ENCODE peak calls at places on chromosomes 11 and 22, in five cellular contexts. Q is A549, F is HepG2, X is GM12878, G is H1. B is an unnamed sample.

GRCh38 chr22:38175206-38176118 is 6.2 kb downstream of the PLA2G6 start:
- DNase-seq in Q (no peak), F (no peak), X (no peak), G (no peak), B (no peak)

GRCh38 chr22:49657275-49657973 is 170.2 kb downstream of the BRD1 start:
- DNase-seq in Q (no peak), F (no peak), X (peak), G (no peak), B (peak)

GRCh38 chr11:35337136-35337918 is 82.0 kb downstream of the SLC1A2 start:
- DNase-seq in Q (peak), F (peak), X (no peak), G (no peak), B (peak)

GRCh38 chr11:100576044-100577021 is 110.8 kb upstream of the ARHGAP42 start:
- DNase-seq in Q (peak), F (peak), X (peak), G (no peak), B (peak)

GRCh38 chr22:43477151-43477725 is 65.4 kb downstream of the MPPED1 start:
- DNase-seq in Q (no peak), F (no peak), X (no peak), G (no peak), B (no peak)

GRCh38 chr11:65071907-65072630 is 11.8 kb downstream of the CDCA5 start:
- DNase-seq in Q (no peak), F (no peak), X (no peak), G (no peak), B (no peak)

GRCh38 chr22:35376728-35377472 is 4.0 kb upstream of the HMOX1 start:
- DNase-seq in Q (peak), F (peak), X (peak), G (peak), B (peak)

GRCh38 chr11:5405173-5405572 is 16.7 kb upstream of the OR51Q1 start:
- DNase-seq in Q (no peak), F (no peak), X (no peak), G (no peak), B (no peak)

GRCh38 chr11:91248199-91248807 is 976.3 kb upstream of the FAT3 start:
- DNase-seq in Q (peak), F (peak), X (no peak), G (no peak), B (no peak)

GRCh38 chr11:27040302-27041115 is at the start of gene BBOX1:
- DNase-seq in Q (no peak), F (no peak), X (no peak), G (no peak), B (no peak)

GRCh38 chr11:22130462-22131053 is 62.3 kb upstream of the ANO5 start:
- DNase-seq in Q (no peak), F (no peak), X (no peak), G (no peak), B (no peak)

GRCh38 chr22:36332623-36333331 is 55.0 kb downstream of the MYH9 start:
- DNase-seq in Q (no peak), F (no peak), X (peak), G (no peak), B (no peak)

GRCh38 chr11:16801288-16801980 is 63.0 kb downstream of the C11orf58 start:
- DNase-seq in Q (no peak), F (no peak), X (no peak), G (no peak), B (no peak)

GRCh38 chr11:70608568-70609314 is 210.4 kb downstream of the CTTN start:
- DNase-seq in Q (no peak), F (no peak), X (no peak), G (no peak), B (no peak)

GRCh38 chr11:125443767-125444311 is 52.2 kb downstream of the FEZ1 start:
- DNase-seq in Q (no peak), F (no peak), X (no peak), G (no peak), B (no peak)

GRCh38 chr22:37676691-37677627 is 1.5 kb downstream of the LGALS1 start:
- DNase-seq in Q (no peak), F (peak), X (no peak), G (peak), B (peak)

GRCh38 chr11:69636512-69636866 is 4.5 kb upstream of the CCND1 start:
- DNase-seq in Q (peak), F (no peak), X (no peak), G (peak), B (no peak)

GRCh38 chr22:46996595-46997310 is 234.3 kb downstream of the TBC1D22A start:
- DNase-seq in Q (peak), F (peak), X (no peak), G (no peak), B (no peak)

GRCh38 chr22:19148417-19149046 is 1.6 kb downstream of the GSC2 start:
- DNase-seq in Q (no peak), F (no peak), X (no peak), G (no peak), B (no peak)

GRCh38 chr11:18455686-18456372 is at the start of gene LDHAL6A:
- DNase-seq in Q (no peak), F (no peak), X (no peak), G (no peak), B (peak)

GRCh38 chr11:19929655-19930054 is 217.0 kb downstream of the NAV2 start:
- DNase-seq in Q (no peak), F (no peak), X (no peak), G (no peak), B (no peak)

GRCh38 chr11:65401073-65401802 is 14.8 kb downstream of the FRMD8 start:
- DNase-seq in Q (no peak), F (no peak), X (no peak), G (no peak), B (no peak)

GRCh38 chr22:37045958-37046357 is 5.6 kb upstream of the KCTD17 start:
- DNase-seq in Q (peak), F (no peak), X (no peak), G (no peak), B (peak)

GRCh38 chr22:47355776-47356432 is 593.5 kb downstream of the TBC1D22A start:
- DNase-seq in Q (no peak), F (no peak), X (no peak), G (no peak), B (no peak)

GRCh38 chr11:81394324-81394723 is 1339.3 kb downstream of the FAM181B start:
- DNase-seq in Q (no peak), F (no peak), X (no peak), G (no peak), B (no peak)

GRCh38 chr11:19646308-19646707 is 66.3 kb upstream of the NAV2 start:
- DNase-seq in Q (no peak), F (no peak), X (no peak), G (no peak), B (no peak)

GRCh38 chr11:73972620-73973449 is 9.8 kb downstream of the UCP2 start:
- DNase-seq in Q (no peak), F (no peak), X (no peak), G (no peak), B (no peak)

GRCh38 chr22:44572414-44573207 is 74.6 kb upstream of the RTL6 start:
- DNase-seq in Q (no peak), F (no peak), X (no peak), G (no peak), B (no peak)

GRCh38 chr11:33490842-33491370 is 209.7 kb downstream of the C11orf91 start:
- DNase-seq in Q (no peak), F (no peak), X (no peak), G (no peak), B (no peak)

GRCh38 chr22:37739611-37740049 is 42.8 kb downstream of the TRIOBP start:
- DNase-seq in Q (no peak), F (no peak), X (no peak), G (no peak), B (no peak)

GRCh38 chr11:34358258-34358665 is 452 bp upstream of the ABTB2 start:
- DNase-seq in Q (peak), F (peak), X (no peak), G (no peak), B (peak)

GRCh38 chr11:106497321-106497720 is 419.9 kb downstream of the AASDHPPT start:
- DNase-seq in Q (no peak), F (no peak), X (no peak), G (no peak), B (no peak)

GRCh38 chr11:106493751-106494150 is 416.3 kb downstream of the AASDHPPT start:
- DNase-seq in Q (no peak), F (peak), X (no peak), G (no peak), B (no peak)

GRCh38 chr11:106491751-106492150 is 414.3 kb downstream of the AASDHPPT start:
- DNase-seq in Q (no peak), F (no peak), X (no peak), G (no peak), B (no peak)

GRCh38 chr11:106495046-106495445 is 417.6 kb downstream of the AASDHPPT start:
- DNase-seq in Q (no peak), F (no peak), X (no peak), G (no peak), B (no peak)

GRCh38 chr11:106496677-106497076 is 419.2 kb downstream of the AASDHPPT start:
- DNase-seq in Q (no peak), F (no peak), X (no peak), G (no peak), B (no peak)
- TF ChIP-seq KDM1A in Q (no peak), F (no peak), X (no peak), G (no peak), B (no peak)

GRCh38 chr11:63240098-63240497 is 3.3 kb downstream of the SLC22A25 start:
- DNase-seq in Q (no peak), F (no peak), X (no peak), G (no peak), B (no peak)

GRCh38 chr11:63240791-63241379 is 2.5 kb downstream of the SLC22A25 start:
- DNase-seq in Q (no peak), F (peak), X (no peak), G (no peak), B (no peak)

GRCh38 chr11:63244862-63245261 is 1.5 kb upstream of the SLC22A25 start:
- DNase-seq in Q (no peak), F (peak), X (no peak), G (no peak), B (no peak)

GRCh38 chr11:63243533-63243932 is at the start of gene SLC22A25:
- DNase-seq in Q (no peak), F (no peak), X (no peak), G (no peak), B (no peak)

GRCh38 chr11:63242089-63242762 is 1.2 kb downstream of the SLC22A25 start:
- DNase-seq in Q (no peak), F (no peak), X (no peak), G (no peak), B (no peak)
- TF ChIP-seq KDM1A in Q (no peak), F (no peak), X (no peak), G (no peak), B (no peak)

GRCh38 chr22:23215294-23216204 is 35.2 kb downstream of the BCR start:
- DNase-seq in Q (no peak), F (no peak), X (no peak), G (no peak), B (peak)

GRCh38 chr22:23214398-23214797 is 34.1 kb downstream of the BCR start:
- DNase-seq in Q (no peak), F (no peak), X (no peak), G (no peak), B (peak)

GRCh38 chr22:23218053-23218866 is 38.0 kb downstream of the BCR start:
- DNase-seq in Q (no peak), F (no peak), X (no peak), G (no peak), B (no peak)

GRCh38 chr22:23217171-23218052 is 37.1 kb downstream of the BCR start:
- DNase-seq in Q (no peak), F (no peak), X (no peak), G (no peak), B (no peak)

DNA sequence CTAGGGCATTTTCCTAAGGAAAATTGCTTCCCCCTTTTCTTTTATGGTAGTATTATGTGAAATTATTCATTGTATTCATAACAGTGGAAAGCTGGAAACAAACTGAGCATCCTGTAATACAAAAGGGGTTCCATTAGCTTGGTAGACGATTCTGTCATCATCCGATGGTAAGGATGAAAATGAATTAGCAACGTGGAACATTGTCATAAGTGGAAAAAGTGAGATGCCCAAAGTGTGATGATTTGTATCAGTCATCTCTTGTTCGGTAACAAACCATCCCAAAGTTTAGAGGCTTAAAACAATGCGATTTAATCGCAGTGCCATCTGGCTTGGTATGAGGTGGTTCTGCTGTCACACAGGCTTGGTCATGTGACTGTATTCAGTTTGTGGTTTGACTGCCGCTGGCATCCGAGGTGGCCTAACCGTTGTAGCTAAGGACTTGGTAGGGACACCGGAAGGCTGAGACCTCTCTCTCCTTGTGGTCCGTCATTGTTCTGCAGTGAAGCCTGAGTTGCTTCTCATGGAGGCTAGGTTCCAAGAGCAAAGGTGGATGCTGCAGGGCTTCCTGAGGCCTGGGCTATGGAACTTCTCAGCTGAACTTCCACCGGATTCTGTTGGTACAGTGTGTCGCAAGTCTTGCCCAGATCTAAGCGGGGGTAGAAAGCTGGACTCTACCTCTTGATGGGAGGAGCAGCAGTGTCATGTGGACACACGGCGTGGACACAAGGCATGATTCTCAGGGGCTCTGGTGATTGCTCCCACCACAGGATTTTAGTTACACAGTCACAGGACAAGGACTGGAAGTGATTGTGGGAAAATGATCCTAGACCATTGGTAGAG is 36.2 kb downstream of the BCR start:
- DNase-seq in Q (no peak), F (peak), X (no peak), G (no peak), B (no peak)
- TF ChIP-seq KDM1A in Q (no peak), F (peak), X (no peak), G (no peak), B (no peak)

GRCh38 chr11:115964091-115964490 is 459.9 kb upstream of the CADM1 start:
- DNase-seq in Q (no peak), F (peak), X (no peak), G (no peak), B (no peak)
- TF ChIP-seq KDM1A in Q (no peak), F (no peak), X (no peak), G (no peak), B (no peak)

GRCh38 chr11:45852018-45852711 is 4.9 kb downstream of the CRY2 start:
- DNase-seq in Q (no peak), F (no peak), X (no peak), G (no peak), B (no peak)
- TF ChIP-seq KDM1A in Q (no peak), F (no peak), X (no peak), G (no peak), B (no peak)

GRCh38 chr11:131807876-131808275 is 437.5 kb downstream of the NTM start:
- DNase-seq in Q (no peak), F (no peak), X (no peak), G (no peak), B (no peak)

GRCh38 chr11:131809203-131809948 is 439.0 kb downstream of the NTM start:
- DNase-seq in Q (no peak), F (no peak), X (no peak), G (no peak), B (no peak)

GRCh38 chr11:131808466-131808865 is 438.1 kb downstream of the NTM start:
- DNase-seq in Q (no peak), F (no peak), X (no peak), G (no peak), B (no peak)

GRCh38 chr11:131810511-131810910 is 440.1 kb downstream of the NTM start:
- DNase-seq in Q (no peak), F (no peak), X (no peak), G (no peak), B (no peak)

GRCh38 chr11:131811380-131811779 is 441.0 kb downstream of the NTM start:
- DNase-seq in Q (no peak), F (no peak), X (no peak), G (no peak), B (no peak)
- TF ChIP-seq KDM1A in Q (no peak), F (no peak), X (no peak), G (no peak), B (no peak)

GRCh38 chr11:111422494-111423249 is 43.6 kb upstream of the POU2AF1 start:
- DNase-seq in Q (peak), F (peak), X (no peak), G (peak), B (peak)
- TF ChIP-seq KDM1A in Q (no peak), F (no peak), X (no peak), G (no peak), B (no peak)

GRCh38 chr11:106770489-106771100 is 247.7 kb downstream of the GUCY1A2 start:
- DNase-seq in Q (no peak), F (no peak), X (no peak), G (no peak), B (no peak)
- TF ChIP-seq KDM1A in Q (no peak), F (no peak), X (no peak), G (no peak), B (no peak)

DNA sequence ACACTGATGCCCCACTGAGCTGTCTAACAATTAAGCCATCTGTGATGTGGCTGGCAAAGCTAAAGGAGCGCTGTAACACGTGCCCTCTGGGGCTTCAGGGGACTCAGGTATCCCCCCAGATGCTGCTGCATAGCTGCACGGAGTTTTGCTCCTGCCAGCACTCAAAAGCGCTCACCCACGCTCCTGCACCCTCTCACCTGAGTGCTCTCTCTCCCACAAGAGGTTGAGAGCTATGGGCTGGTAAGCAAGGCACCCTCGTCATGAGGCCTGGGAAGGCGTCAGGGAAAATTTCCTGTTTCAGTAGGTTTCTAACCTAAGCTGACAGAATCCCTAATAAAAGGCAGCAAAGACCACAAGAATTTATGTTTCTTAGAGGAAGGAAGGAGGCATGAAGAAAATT is 850.3 kb downstream of the OPCML start:
- DNase-seq in Q (no peak), F (no peak), X (no peak), G (no peak), B (no peak)
- TF ChIP-seq KDM1A in Q (no peak), F (no peak), X (no peak), G (no peak), B (no peak)

GRCh38 chr11:1205121-1205986 is 17.5 kb upstream of the MUC5B start:
- DNase-seq in Q (no peak), F (no peak), X (no peak), G (no peak), B (no peak)
- TF ChIP-seq KDM1A in Q (no peak), F (no peak), X (no peak), G (no peak), B (no peak)